ENCODE peak calls at places on chromosomes 16 and 17, in four cellular contexts. L is DMS153, P is heart left ventricle, I is AG10803. H is an unnamed sample.

GRCh38 chr16:48911700-48912099 is 301.7 kb upstream of the N4BP1 start:
- DNase-seq in L (no peak), P (no peak), I (peak), H (no peak)

GRCh38 chr17:14010999-14011692 is 58.2 kb upstream of the COX10 start:
- DNase-seq in L (no peak), P (no peak), I (no peak), H (no peak)

GRCh38 chr17:73645050-73645871 is 1.0 kb upstream of the SDK2 start:
- DNase-seq in L (peak), P (peak), I (peak), H (no peak)

GRCh38 chr16:85674418-85674755 is 14.4 kb downstream of the GINS2 start:
- DNase-seq in L (no peak), P (no peak), I (no peak), H (no peak)

GRCh38 chr17:41773190-41773588 is 13.3 kb downstream of the JUP start:
- DNase-seq in L (no peak), P (peak), I (peak), H (no peak)

GRCh38 chr16:89246903-89247733 is 29.6 kb downstream of the ZNF778 start:
- DNase-seq in L (peak), P (peak), I (peak), H (peak)

GRCh38 chr16:89720520-89720858 is 209 bp downstream of the VPS9D1 start:
- DNase-seq in L (no peak), P (peak), I (no peak), H (no peak)

GRCh38 chr17:30812218-30813177 is 12.0 kb downstream of the CRLF3 start:
- DNase-seq in L (no peak), P (no peak), I (peak), H (no peak)

GRCh38 chr16:89906141-89907025 is 12.3 kb upstream of the MC1R start:
- DNase-seq in L (no peak), P (no peak), I (no peak), H (no peak)

GRCh38 chr17:56771975-56772374 is 61.7 kb downstream of the C17orf67 start:
- DNase-seq in L (no peak), P (no peak), I (no peak), H (no peak)

GRCh38 chr16:1917665-1918111 is 527 bp downstream of the HS3ST6 start:
- DNase-seq in L (no peak), P (no peak), I (no peak), H (no peak)

GRCh38 chr17:66789961-66790421 is 44.9 kb upstream of the CACNG5 start:
- DNase-seq in L (no peak), P (no peak), I (no peak), H (no peak)

GRCh38 chr16:66359012-66359411 is 7.5 kb upstream of the CDH5 start:
- DNase-seq in L (no peak), P (no peak), I (peak), H (no peak)

GRCh38 chr16:74868501-74868900 is 93.9 kb upstream of the FA2H start:
- DNase-seq in L (no peak), P (no peak), I (peak), H (no peak)

GRCh38 chr17:32757963-32758362 is 119.0 kb downstream of the MYO1D start:
- DNase-seq in L (no peak), P (no peak), I (peak), H (no peak)

GRCh38 chr17:60134396-60135159 is 15.2 kb upstream of the CA4 start:
- DNase-seq in L (no peak), P (no peak), I (peak), H (no peak)

GRCh38 chr17:10295728-10296343 is 77.0 kb downstream of the MYH13 start:
- DNase-seq in L (no peak), P (no peak), I (peak), H (no peak)

GRCh38 chr16:87371261-87371866 is 12.2 kb downstream of the FBXO31 start:
- DNase-seq in L (no peak), P (peak), I (no peak), H (no peak)

GRCh38 chr17:61399131-61400057 is at the start of gene TBX2:
- DNase-seq in L (no peak), P (peak), I (peak), H (peak)

GRCh38 chr17:64291268-64291851 is 28.3 kb upstream of the TEX2 start:
- DNase-seq in L (no peak), P (no peak), I (no peak), H (no peak)

GRCh38 chr16:85606920-85607319 is 6.2 kb upstream of the GSE1 start:
- DNase-seq in L (no peak), P (no peak), I (no peak), H (no peak)

GRCh38 chr17:17391575-17392370 is 85.0 kb upstream of the MED9 start:
- DNase-seq in L (no peak), P (no peak), I (no peak), H (no peak)

GRCh38 chr16:89116341-89117238 is 22.9 kb downstream of the ACSF3 start:
- DNase-seq in L (no peak), P (peak), I (no peak), H (no peak)

GRCh38 chr17:1872254-1872653 is 42.4 kb downstream of the RPA1 start:
- DNase-seq in L (no peak), P (no peak), I (no peak), H (no peak)

GRCh38 chr17:13114601-13115024 is 96.8 kb upstream of the ELAC2 start:
- DNase-seq in L (no peak), P (peak), I (peak), H (no peak)

GRCh38 chr16:7025616-7026190 is 306.9 kb upstream of the RBFOX1 start:
- DNase-seq in L (peak), P (peak), I (no peak), H (no peak)

GRCh38 chr17:30332057-30332542 is 1.8 kb downstream of the TMIGD1 start:
- DNase-seq in L (no peak), P (no peak), I (peak), H (no peak)

GRCh38 chr17:39139137-39139516 is 12.3 kb downstream of the PLXDC1 start:
- DNase-seq in L (no peak), P (no peak), I (peak), H (no peak)

GRCh38 chr16:75461575-75461974 is 2.9 kb downstream of the TMEM170A start:
- DNase-seq in L (no peak), P (no peak), I (no peak), H (no peak)

GRCh38 chr17:16328997-16329396 is 24.3 kb downstream of the CENPV start:
- DNase-seq in L (no peak), P (no peak), I (no peak), H (no peak)

GRCh38 chr17:32964541-32964940 is 27.1 kb upstream of the SPACA3 start:
- DNase-seq in L (no peak), P (no peak), I (no peak), H (no peak)

GRCh38 chr17:59753522-59754467 is 46.3 kb downstream of the VMP1 start:
- DNase-seq in L (peak), P (no peak), I (peak), H (no peak)

GRCh38 chr16:82432261-82432660 is 194.5 kb upstream of the CDH13 start:
- DNase-seq in L (no peak), P (no peak), I (peak), H (no peak)

H was measured in tibial artery.